ENCODE peak calls at places on chromosomes 3 and 15, in five cellular contexts. L is T-helper 2 cell; R is amygdala; B is CD4-positive, alpha-beta memory T cell; F is IMR-90. C is an unnamed sample.
A peak's percentile ranks its signal among the peaks of the same experiment; 100 is the strongest.

GRCh38 chr3:81349941-81350340 is 411.5 kb downstream of the GBE1 start:
- DNase-seq in B (no peak), F (no peak), L (no peak), R (no peak), C (no peak)

GRCh38 chr3:155701882-155702465 is 42.9 kb downstream of the PLCH1 start:
- DNase-seq in L (no peak), R (peak; percentile 78), B (peak; percentile 32), F (peak; percentile 58), C (peak; percentile 46)

GRCh38 chr15:39729500-39729899 is 53.1 kb downstream of the FSIP1 start:
- DNase-seq in R (no peak), L (no peak), B (no peak), F (no peak), C (no peak)

GRCh38 chr3:45024601-45025262 is 1.4 kb upstream of the CLEC3B start:
- DNase-seq in L (no peak), F (no peak), R (no peak), B (no peak), C (no peak)

GRCh38 chr15:48962662-48963523 is 826 bp downstream of the SHC4 start:
- DNase-seq in F (peak; percentile 61), L (no peak), R (no peak), B (peak; percentile 6), C (no peak)

GRCh38 chr3:10744098-10744465 is 71.9 kb upstream of the SLC6A11 start:
- DNase-seq in B (no peak), F (no peak), L (no peak), R (no peak), C (peak; percentile 3)

GRCh38 chr3:8593022-8593817 is 51.4 kb downstream of the SSUH2 start:
- DNase-seq in F (peak; percentile 16), R (no peak), L (no peak), B (no peak), C (no peak)

GRCh38 chr3:189458536-189458935 is 172.7 kb upstream of the TP63 start:
- DNase-seq in R (no peak), L (no peak), F (no peak), B (no peak), C (no peak)

GRCh38 chr3:127688416-127689265 is 15.9 kb downstream of the ABTB1 start:
- DNase-seq in F (peak; percentile 65), B (no peak), L (no peak), R (no peak), C (no peak)

GRCh38 chr3:183534249-183534648 is 21.3 kb downstream of the KLHL6 start:
- DNase-seq in B (no peak), F (peak; percentile 7), R (no peak), L (no peak), C (no peak)

GRCh38 chr15:35663956-35664355 is 118.0 kb upstream of the DPH6 start:
- DNase-seq in L (no peak), F (no peak), R (no peak), B (no peak), C (no peak)

GRCh38 chr3:5972586-5972985 is 785.1 kb downstream of the EDEM1 start:
- DNase-seq in F (no peak), L (no peak), B (no peak), R (no peak), C (no peak)

GRCh38 chr3:71395470-71395869 is 188.1 kb downstream of the FOXP1 start:
- DNase-seq in B (no peak), F (no peak), R (no peak), L (no peak), C (no peak)

GRCh38 chr15:71810256-71811035 is at the start of gene NR2E3:
- DNase-seq in B (no peak), R (no peak), F (no peak), L (no peak), C (no peak)

GRCh38 chr3:62201438-62202035 is 171.8 kb downstream of the FEZF2 start:
- DNase-seq in B (no peak), F (peak; percentile 51), L (no peak), R (no peak), C (peak; percentile 28)

GRCh38 chr3:111903067-111903511 is 44.0 kb downstream of the PHLDB2 start:
- DNase-seq in L (no peak), B (no peak), R (no peak), F (peak; percentile 84), C (no peak)

GRCh38 chr15:72009207-72009606 is 108.7 kb downstream of the MYO9A start:
- DNase-seq in B (no peak), R (no peak), L (no peak), F (no peak), C (no peak)

GRCh38 chr15:83207622-83208356 is at the start of gene HDGFL3:
- DNase-seq in L (no peak), B (no peak), F (peak; percentile 39), R (peak; percentile 53), C (peak; percentile 64)

GRCh38 chr3:101518421-101518871 is 5.4 kb upstream of the SENP7 start:
- DNase-seq in B (peak; percentile 82), F (peak; percentile 32), R (no peak), L (peak; percentile 84), C (peak; percentile 95)

GRCh38 chr3:47283596-47284364 is 1.0 kb downstream of the KLHL18 start:
- DNase-seq in L (no peak), B (no peak), F (no peak), R (no peak), C (peak; percentile 56)

GRCh38 chr3:5122741-5123706 is 932 bp downstream of the ARL8B start:
- DNase-seq in L (peak; percentile 52), F (peak; percentile 67), B (peak; percentile 12), R (no peak), C (peak; percentile 57)

GRCh38 chr3:110568246-110568645 is 503.4 kb upstream of the NECTIN3 start:
- DNase-seq in F (peak; percentile 94), R (no peak), L (no peak), B (no peak), C (peak; percentile 34)